ENCODE peak calls at places on chromosome 9, in five cellular contexts. One of them, this sample, is unnamed.

GRCh38 chr9:132014218-132014800 is 65.4 kb downstream of the MED27 start:
- DNase-seq in astrocyte of the spinal cord: no peak
- DNase-seq in DND-41: no peak
- DNase-seq in lung: no peak
- DNase-seq in AG09309: no peak
- DNase-seq in this sample: no peak

GRCh38 chr9:79610019-79610760 is 38.4 kb downstream of the TLE4 start:
- DNase-seq in astrocyte of the spinal cord: peak; percentile 79
- DNase-seq in DND-41: no peak
- DNase-seq in lung: no peak
- DNase-seq in AG09309: peak; percentile 29
- DNase-seq in this sample: no peak

GRCh38 chr9:133892193-133892920 is 99.8 kb downstream of the VAV2 start:
- DNase-seq in astrocyte of the spinal cord: no peak
- DNase-seq in DND-41: no peak
- DNase-seq in lung: no peak
- DNase-seq in AG09309: no peak
- DNase-seq in this sample: no peak

GRCh38 chr9:532707-533106 is 308.8 kb upstream of the DMRT1 start:
- DNase-seq in astrocyte of the spinal cord: no peak
- DNase-seq in DND-41: no peak
- DNase-seq in lung: no peak
- DNase-seq in AG09309: no peak
- DNase-seq in this sample: no peak

GRCh38 chr9:123710299-123710698 is 219.6 kb downstream of the DENND1A start:
- DNase-seq in astrocyte of the spinal cord: peak; percentile 82
- DNase-seq in DND-41: no peak
- DNase-seq in lung: no peak
- DNase-seq in AG09309: peak; percentile 80
- DNase-seq in this sample: no peak

GRCh38 chr9:131867611-131868192 is 127.8 kb upstream of the RAPGEF1 start:
- DNase-seq in astrocyte of the spinal cord: no peak
- DNase-seq in DND-41: no peak
- DNase-seq in lung: no peak
- DNase-seq in AG09309: no peak
- DNase-seq in this sample: no peak

GRCh38 chr9:129197978-129198736 is 20.1 kb upstream of the IER5L start:
- DNase-seq in astrocyte of the spinal cord: peak; percentile 92
- DNase-seq in DND-41: no peak
- DNase-seq in lung: no peak
- DNase-seq in AG09309: peak; percentile 32
- DNase-seq in this sample: no peak

GRCh38 chr9:127509261-127509954 is 58.1 kb downstream of the LRSAM1 start:
- DNase-seq in astrocyte of the spinal cord: no peak
- DNase-seq in DND-41: no peak
- DNase-seq in lung: no peak
- DNase-seq in AG09309: no peak
- DNase-seq in this sample: no peak

GRCh38 chr9:132647355-132647754 is 22.4 kb downstream of the DDX31 start:
- DNase-seq in astrocyte of the spinal cord: peak; percentile 99
- DNase-seq in DND-41: no peak
- DNase-seq in lung: no peak
- DNase-seq in AG09309: peak; percentile 98
- DNase-seq in this sample: no peak

GRCh38 chr9:110545705-110546104 is 33.8 kb downstream of the SVEP1 start:
- DNase-seq in astrocyte of the spinal cord: no peak
- DNase-seq in DND-41: no peak
- DNase-seq in lung: no peak
- DNase-seq in AG09309: no peak
- DNase-seq in this sample: no peak

GRCh38 chr9:8205580-8205979 is 406.0 kb upstream of the DMAC1 start:
- DNase-seq in astrocyte of the spinal cord: peak; percentile 61
- DNase-seq in DND-41: no peak
- DNase-seq in lung: no peak
- DNase-seq in AG09309: no peak
- DNase-seq in this sample: no peak

GRCh38 chr9:20623021-20623747 is 885 bp upstream of the MLLT3 start:
- DNase-seq in astrocyte of the spinal cord: no peak
- DNase-seq in DND-41: peak; percentile 47
- DNase-seq in lung: peak; percentile 31
- DNase-seq in AG09309: no peak
- DNase-seq in this sample: no peak

GRCh38 chr9:130183133-130183762 is 11.0 kb downstream of the NCS1 start:
- DNase-seq in astrocyte of the spinal cord: peak; percentile 72
- DNase-seq in DND-41: no peak
- DNase-seq in lung: no peak
- DNase-seq in AG09309: peak; percentile 35
- DNase-seq in this sample: no peak

GRCh38 chr9:132577119-132577518 is 5.3 kb upstream of the BARHL1 start:
- DNase-seq in astrocyte of the spinal cord: no peak
- DNase-seq in DND-41: no peak
- DNase-seq in lung: no peak
- DNase-seq in AG09309: no peak
- DNase-seq in this sample: no peak

GRCh38 chr9:133889498-133890301 is 102.4 kb downstream of the VAV2 start:
- DNase-seq in astrocyte of the spinal cord: no peak
- DNase-seq in DND-41: no peak
- DNase-seq in lung: no peak
- DNase-seq in AG09309: no peak
- DNase-seq in this sample: no peak

GRCh38 chr9:73152445-73152844 is 780 bp downstream of the ANXA1 start:
- DNase-seq in astrocyte of the spinal cord: peak; percentile 62
- DNase-seq in DND-41: no peak
- DNase-seq in lung: no peak
- DNase-seq in AG09309: no peak
- DNase-seq in this sample: no peak

GRCh38 chr9:111559000-111559610 is 34.1 kb downstream of the ZNF483 start:
- DNase-seq in astrocyte of the spinal cord: peak; percentile 43
- DNase-seq in DND-41: no peak
- DNase-seq in lung: no peak
- DNase-seq in AG09309: no peak
- DNase-seq in this sample: no peak

GRCh38 chr9:4328723-4329122 is 28.9 kb upstream of the GLIS3 start:
- DNase-seq in astrocyte of the spinal cord: peak; percentile 72
- DNase-seq in DND-41: no peak
- DNase-seq in lung: no peak
- DNase-seq in AG09309: no peak
- DNase-seq in this sample: no peak

GRCh38 chr9:134328841-134329575 is 2.8 kb downstream of the RXRA start:
- DNase-seq in astrocyte of the spinal cord: no peak
- DNase-seq in DND-41: no peak
- DNase-seq in lung: no peak
- DNase-seq in AG09309: no peak
- DNase-seq in this sample: no peak

GRCh38 chr9:121267689-121268597 is at the start of gene GSN:
- DNase-seq in astrocyte of the spinal cord: peak; percentile 59
- DNase-seq in DND-41: no peak
- DNase-seq in lung: peak; percentile 81
- DNase-seq in AG09309: no peak
- DNase-seq in this sample: no peak

GRCh38 chr9:124298646-124299235 is 41.0 kb downstream of the NEK6 start:
- DNase-seq in astrocyte of the spinal cord: no peak
- DNase-seq in DND-41: no peak
- DNase-seq in lung: no peak
- DNase-seq in AG09309: no peak
- DNase-seq in this sample: no peak

GRCh38 chr9:14433841-14434511 is 120.0 kb upstream of the NFIB start:
- DNase-seq in astrocyte of the spinal cord: peak; percentile 73
- DNase-seq in DND-41: no peak
- DNase-seq in lung: no peak
- DNase-seq in AG09309: no peak
- DNase-seq in this sample: no peak

GRCh38 chr9:123326662-123327093 is 29.3 kb upstream of the CRB2 start:
- DNase-seq in astrocyte of the spinal cord: peak; percentile 8
- DNase-seq in DND-41: no peak
- DNase-seq in lung: no peak
- DNase-seq in AG09309: no peak
- DNase-seq in this sample: no peak

GRCh38 chr9:38687389-38687842 is 32.5 kb downstream of the FAM240B start:
- DNase-seq in astrocyte of the spinal cord: peak; percentile 39
- DNase-seq in DND-41: no peak
- DNase-seq in lung: peak; percentile 83
- DNase-seq in AG09309: no peak
- DNase-seq in this sample: no peak

GRCh38 chr9:17578911-17579793 is at the start of gene SH3GL2:
- DNase-seq in astrocyte of the spinal cord: peak; percentile 5
- DNase-seq in DND-41: no peak
- DNase-seq in lung: peak; percentile 55
- DNase-seq in AG09309: no peak
- DNase-seq in this sample: no peak

GRCh38 chr9:114264806-114265550 is 57.9 kb upstream of the ORM1 start:
- DNase-seq in astrocyte of the spinal cord: no peak
- DNase-seq in DND-41: no peak
- DNase-seq in lung: peak; percentile 35
- DNase-seq in AG09309: no peak
- DNase-seq in this sample: no peak

GRCh38 chr9:110768887-110769286 is 100.3 kb downstream of the MUSK start:
- DNase-seq in astrocyte of the spinal cord: no peak
- DNase-seq in DND-41: no peak
- DNase-seq in lung: no peak
- DNase-seq in AG09309: no peak
- DNase-seq in this sample: no peak

GRCh38 chr9:134381671-134382505 is 55.6 kb downstream of the RXRA start:
- DNase-seq in astrocyte of the spinal cord: peak; percentile 41
- DNase-seq in DND-41: no peak
- DNase-seq in lung: no peak
- DNase-seq in AG09309: no peak
- DNase-seq in this sample: no peak

GRCh38 chr9:18921677-18922076 is 111.3 kb downstream of the SAXO1 start:
- DNase-seq in astrocyte of the spinal cord: no peak
- DNase-seq in DND-41: no peak
- DNase-seq in lung: no peak
- DNase-seq in AG09309: peak; percentile 59
- DNase-seq in this sample: no peak

GRCh38 chr9:135771401-135772051 is 69.5 kb downstream of the KCNT1 start:
- DNase-seq in astrocyte of the spinal cord: no peak
- DNase-seq in DND-41: no peak
- DNase-seq in lung: no peak
- DNase-seq in AG09309: no peak
- DNase-seq in this sample: no peak

GRCh38 chr9:135768516-135769218 is 66.7 kb downstream of the KCNT1 start:
- DNase-seq in astrocyte of the spinal cord: no peak
- DNase-seq in DND-41: no peak
- DNase-seq in lung: no peak
- DNase-seq in AG09309: no peak
- DNase-seq in this sample: no peak

GRCh38 chr9:135770203-135770535 is 68.2 kb downstream of the KCNT1 start:
- DNase-seq in astrocyte of the spinal cord: no peak
- DNase-seq in DND-41: no peak
- DNase-seq in lung: no peak
- DNase-seq in AG09309: no peak
- DNase-seq in this sample: no peak

GRCh38 chr9:135770771-135771170 is 68.8 kb downstream of the KCNT1 start:
- DNase-seq in astrocyte of the spinal cord: no peak
- DNase-seq in DND-41: no peak
- DNase-seq in lung: no peak
- DNase-seq in AG09309: no peak
- DNase-seq in this sample: no peak

GRCh38 chr9:135769489-135770202 is 67.7 kb downstream of the KCNT1 start:
- DNase-seq in astrocyte of the spinal cord: no peak
- DNase-seq in DND-41: no peak
- DNase-seq in lung: no peak
- DNase-seq in AG09309: no peak
- DNase-seq in this sample: no peak
- H3K4me3 ChIP-seq in astrocyte of the spinal cord: no peak overlapping the region
- H3K4me3 ChIP-seq in DND-41: no peak overlapping the region
- H3K4me3 ChIP-seq in lung: no peak overlapping the region
- H3K4me3 ChIP-seq in AG09309: no peak overlapping the region
- H3K4me3 ChIP-seq in this sample: no peak overlapping the region

GRCh38 chr9:77847626-77848025 is 184.0 kb downstream of the GNAQ start:
- DNase-seq in astrocyte of the spinal cord: no peak
- DNase-seq in DND-41: peak; percentile 19
- DNase-seq in lung: no peak
- DNase-seq in AG09309: no peak
- DNase-seq in this sample: no peak
- TF ChIP-seq CTCF in astrocyte of the spinal cord: no peak
- TF ChIP-seq CTCF in DND-41: no peak
- TF ChIP-seq CTCF in lung: no peak
- TF ChIP-seq CTCF in AG09309: no peak
- TF ChIP-seq CTCF in this sample: no peak

GRCh38 chr9:16022228-16022627 is 469.4 kb downstream of the CCDC171 start:
- DNase-seq in astrocyte of the spinal cord: no peak
- DNase-seq in DND-41: no peak
- DNase-seq in lung: no peak
- DNase-seq in AG09309: no peak
- DNase-seq in this sample: no peak
- H3K4me3 ChIP-seq in astrocyte of the spinal cord: no peak overlapping the region
- H3K4me3 ChIP-seq in DND-41: no peak overlapping the region
- H3K4me3 ChIP-seq in lung: no peak overlapping the region
- H3K4me3 ChIP-seq in AG09309: no peak overlapping the region
- H3K4me3 ChIP-seq in this sample: no peak overlapping the region

DNA sequence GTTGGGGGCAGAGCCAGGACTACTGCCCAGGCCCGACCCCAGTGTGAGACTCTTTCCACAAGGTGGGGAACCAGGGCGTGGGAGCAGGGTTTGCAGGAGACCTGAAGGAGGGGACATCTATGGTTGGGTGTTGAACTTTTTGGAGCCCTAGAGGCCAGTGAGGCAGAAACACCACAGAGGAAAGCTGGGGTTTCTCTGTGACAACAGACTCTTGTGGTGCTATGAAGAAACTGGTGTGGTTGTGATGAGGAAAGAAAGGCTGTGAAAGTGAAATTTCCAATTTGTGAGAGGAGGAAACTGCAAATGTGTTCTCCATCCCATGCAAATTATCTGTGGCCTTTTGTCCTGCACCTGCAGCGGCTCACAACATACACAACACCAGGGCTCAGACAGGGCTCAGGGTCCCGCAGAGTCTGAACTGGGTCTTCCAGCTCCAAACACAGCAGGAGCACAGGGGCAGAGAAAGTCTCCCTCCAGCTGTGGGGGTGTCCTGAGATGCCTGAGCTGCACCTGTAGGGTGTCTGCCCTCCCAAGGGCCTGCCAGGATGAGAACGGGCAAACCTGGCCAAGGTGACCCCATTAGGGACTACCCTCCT is 51.4 kb upstream of the GRHPR start:
- DNase-seq in astrocyte of the spinal cord: no peak
- DNase-seq in DND-41: no peak
- DNase-seq in lung: no peak
- DNase-seq in AG09309: no peak
- DNase-seq in this sample: peak; percentile 95
- TF ChIP-seq CTCF in astrocyte of the spinal cord: no peak
- TF ChIP-seq CTCF in DND-41: no peak
- TF ChIP-seq CTCF in lung: no peak
- TF ChIP-seq CTCF in AG09309: no peak
- TF ChIP-seq CTCF in this sample: peak; percentile 30

This sample was measured in GM12864.